ENCODE peak calls at places on chromosome 1, in seven cellular contexts. One of them, this sample, is unnamed.
A peak's percentile ranks its signal among the peaks of the same experiment; 100 is the strongest.

GRCh38 chr1:67773462-67773861 is 59.8 kb downstream of the GNG12 start:
- DNase-seq in HTR-8/SVneo: no peak
- DNase-seq in T-helper 1 cell: no peak
- DNase-seq in MCF 10A: no peak
- DNase-seq in left ventricle myocardium superior: no peak
- DNase-seq in body of pancreas: no peak
- DNase-seq in heart left ventricle: no peak
- DNase-seq in this sample: no peak

GRCh38 chr1:234778215-234779159 is 168.5 kb upstream of the IRF2BP2 start:
- DNase-seq in HTR-8/SVneo: no peak
- DNase-seq in T-helper 1 cell: no peak
- DNase-seq in MCF 10A: no peak
- DNase-seq in left ventricle myocardium superior: no peak
- DNase-seq in body of pancreas: no peak
- DNase-seq in heart left ventricle: no peak
- DNase-seq in this sample: no peak

GRCh38 chr1:203129501-203130231 is 2.1 kb downstream of the ADORA1 start:
- DNase-seq in HTR-8/SVneo: no peak
- DNase-seq in T-helper 1 cell: no peak
- DNase-seq in MCF 10A: peak; percentile 34
- DNase-seq in left ventricle myocardium superior: peak; percentile 85
- DNase-seq in body of pancreas: peak; percentile 63
- DNase-seq in heart left ventricle: peak; percentile 81
- DNase-seq in this sample: no peak

GRCh38 chr1:78645728-78646127 is 3.9 kb upstream of the IFI44 start:
- DNase-seq in HTR-8/SVneo: no peak
- DNase-seq in T-helper 1 cell: no peak
- DNase-seq in MCF 10A: no peak
- DNase-seq in left ventricle myocardium superior: no peak
- DNase-seq in body of pancreas: no peak
- DNase-seq in heart left ventricle: no peak
- DNase-seq in this sample: no peak

GRCh38 chr1:186152227-186152944 is 222.7 kb downstream of the TPR start:
- DNase-seq in HTR-8/SVneo: peak; percentile 77
- DNase-seq in T-helper 1 cell: no peak
- DNase-seq in MCF 10A: peak; percentile 91
- DNase-seq in left ventricle myocardium superior: no peak
- DNase-seq in body of pancreas: no peak
- DNase-seq in heart left ventricle: no peak
- DNase-seq in this sample: peak; percentile 86

GRCh38 chr1:94325379-94326302 is 88.3 kb upstream of the ARHGAP29 start:
- DNase-seq in HTR-8/SVneo: peak; percentile 57
- DNase-seq in T-helper 1 cell: no peak
- DNase-seq in MCF 10A: peak; percentile 96
- DNase-seq in left ventricle myocardium superior: no peak
- DNase-seq in body of pancreas: no peak
- DNase-seq in heart left ventricle: no peak
- DNase-seq in this sample: peak; percentile 83

GRCh38 chr1:39409055-39409816 is 82.2 kb upstream of the BMP8A start:
- DNase-seq in HTR-8/SVneo: no peak
- DNase-seq in T-helper 1 cell: no peak
- DNase-seq in MCF 10A: no peak
- DNase-seq in left ventricle myocardium superior: peak; percentile 67
- DNase-seq in body of pancreas: peak; percentile 54
- DNase-seq in heart left ventricle: peak; percentile 75
- DNase-seq in this sample: peak; percentile 58

GRCh38 chr1:36882536-36883285 is 151.6 kb downstream of the GRIK3 start:
- DNase-seq in HTR-8/SVneo: no peak
- DNase-seq in T-helper 1 cell: no peak
- DNase-seq in MCF 10A: no peak
- DNase-seq in left ventricle myocardium superior: no peak
- DNase-seq in body of pancreas: no peak
- DNase-seq in heart left ventricle: no peak
- DNase-seq in this sample: no peak

GRCh38 chr1:78061825-78062523 is 16.2 kb downstream of the GIPC2 start:
- DNase-seq in HTR-8/SVneo: no peak
- DNase-seq in T-helper 1 cell: no peak
- DNase-seq in MCF 10A: no peak
- DNase-seq in left ventricle myocardium superior: no peak
- DNase-seq in body of pancreas: no peak
- DNase-seq in heart left ventricle: no peak
- DNase-seq in this sample: no peak

GRCh38 chr1:55893155-55893554 is 678.0 kb upstream of the USP24 start:
- DNase-seq in HTR-8/SVneo: no peak
- DNase-seq in T-helper 1 cell: no peak
- DNase-seq in MCF 10A: peak; percentile 68
- DNase-seq in left ventricle myocardium superior: no peak
- DNase-seq in body of pancreas: no peak
- DNase-seq in heart left ventricle: no peak
- DNase-seq in this sample: peak; percentile 18

GRCh38 chr1:31936278-31936965 is 1.7 kb downstream of the PTP4A2 start:
- DNase-seq in HTR-8/SVneo: no peak
- DNase-seq in T-helper 1 cell: no peak
- DNase-seq in MCF 10A: no peak
- DNase-seq in left ventricle myocardium superior: no peak
- DNase-seq in body of pancreas: no peak
- DNase-seq in heart left ventricle: no peak
- DNase-seq in this sample: no peak

GRCh38 chr1:24586970-24587820 is 31.3 kb downstream of the NCMAP start:
- DNase-seq in HTR-8/SVneo: peak; percentile 70
- DNase-seq in T-helper 1 cell: no peak
- DNase-seq in MCF 10A: peak; percentile 72
- DNase-seq in left ventricle myocardium superior: no peak
- DNase-seq in body of pancreas: peak; percentile 50
- DNase-seq in heart left ventricle: no peak
- DNase-seq in this sample: peak; percentile 55

GRCh38 chr1:169892176-169892818 is 1.4 kb downstream of the SCYL3 start:
- DNase-seq in HTR-8/SVneo: no peak
- DNase-seq in T-helper 1 cell: no peak
- DNase-seq in MCF 10A: no peak
- DNase-seq in left ventricle myocardium superior: no peak
- DNase-seq in body of pancreas: no peak
- DNase-seq in heart left ventricle: no peak
- DNase-seq in this sample: no peak

GRCh38 chr1:3819626-3820245 is 23.4 kb upstream of the LRRC47 start:
- DNase-seq in HTR-8/SVneo: no peak
- DNase-seq in T-helper 1 cell: no peak
- DNase-seq in MCF 10A: no peak
- DNase-seq in left ventricle myocardium superior: no peak
- DNase-seq in body of pancreas: no peak
- DNase-seq in heart left ventricle: no peak
- DNase-seq in this sample: no peak

GRCh38 chr1:98251497-98251896 is 330.7 kb upstream of the DPYD start:
- DNase-seq in HTR-8/SVneo: no peak
- DNase-seq in T-helper 1 cell: no peak
- DNase-seq in MCF 10A: no peak
- DNase-seq in left ventricle myocardium superior: no peak
- DNase-seq in body of pancreas: no peak
- DNase-seq in heart left ventricle: no peak
- DNase-seq in this sample: no peak

GRCh38 chr1:86779308-86780191 is 75.2 kb downstream of the SH3GLB1 start:
- DNase-seq in HTR-8/SVneo: no peak
- DNase-seq in T-helper 1 cell: no peak
- DNase-seq in MCF 10A: peak; percentile 95
- DNase-seq in left ventricle myocardium superior: no peak
- DNase-seq in body of pancreas: no peak
- DNase-seq in heart left ventricle: no peak
- DNase-seq in this sample: no peak

GRCh38 chr1:201396859-201397464 is 2.2 kb downstream of the LAD1 start:
- DNase-seq in HTR-8/SVneo: no peak
- DNase-seq in T-helper 1 cell: no peak
- DNase-seq in MCF 10A: peak; percentile 95
- DNase-seq in left ventricle myocardium superior: no peak
- DNase-seq in body of pancreas: peak; percentile 86
- DNase-seq in heart left ventricle: peak; percentile 59
- DNase-seq in this sample: no peak

GRCh38 chr1:204358145-204358544 is 1.6 kb downstream of the PLEKHA6 start:
- DNase-seq in HTR-8/SVneo: no peak
- DNase-seq in T-helper 1 cell: no peak
- DNase-seq in MCF 10A: no peak
- DNase-seq in left ventricle myocardium superior: no peak
- DNase-seq in body of pancreas: no peak
- DNase-seq in heart left ventricle: no peak
- DNase-seq in this sample: no peak

GRCh38 chr1:187433598-187433997 is 604.8 kb downstream of the PLA2G4A start:
- DNase-seq in HTR-8/SVneo: no peak
- DNase-seq in T-helper 1 cell: no peak
- DNase-seq in MCF 10A: no peak
- DNase-seq in left ventricle myocardium superior: no peak
- DNase-seq in body of pancreas: no peak
- DNase-seq in heart left ventricle: no peak
- DNase-seq in this sample: no peak

GRCh38 chr1:192639607-192640368 is 3.8 kb downstream of the RGS13 start:
- DNase-seq in HTR-8/SVneo: peak; percentile 17
- DNase-seq in T-helper 1 cell: no peak
- DNase-seq in MCF 10A: peak; percentile 11
- DNase-seq in left ventricle myocardium superior: no peak
- DNase-seq in body of pancreas: no peak
- DNase-seq in heart left ventricle: no peak
- DNase-seq in this sample: no peak

GRCh38 chr1:82464362-82464931 is 663.7 kb downstream of the ADGRL2 start:
- DNase-seq in HTR-8/SVneo: no peak
- DNase-seq in T-helper 1 cell: no peak
- DNase-seq in MCF 10A: no peak
- DNase-seq in left ventricle myocardium superior: peak; percentile 25
- DNase-seq in body of pancreas: peak; percentile 39
- DNase-seq in heart left ventricle: no peak
- DNase-seq in this sample: peak; percentile 13

GRCh38 chr1:234921266-234922062 is 207.2 kb downstream of the TOMM20 start:
- DNase-seq in HTR-8/SVneo: no peak
- DNase-seq in T-helper 1 cell: no peak
- DNase-seq in MCF 10A: no peak
- DNase-seq in left ventricle myocardium superior: peak; percentile 66
- DNase-seq in body of pancreas: peak; percentile 66
- DNase-seq in heart left ventricle: no peak
- DNase-seq in this sample: no peak

GRCh38 chr1:95118019-95118499 is 904 bp downstream of the TLCD4 start:
- DNase-seq in HTR-8/SVneo: no peak
- DNase-seq in T-helper 1 cell: no peak
- DNase-seq in MCF 10A: no peak
- DNase-seq in left ventricle myocardium superior: peak; percentile 63
- DNase-seq in body of pancreas: no peak
- DNase-seq in heart left ventricle: no peak
- DNase-seq in this sample: no peak